ENCODE peak calls at places on chromosomes 13 and 19, in eight cellular contexts. M, V, I, F, G, H, E and S are unnamed samples.

GRCh38 chr19:49553451-49554271 is 25.9 kb downstream of the RCN3 start:
- DNase-seq in M (no peak), V (peak; percentile 44), I (peak; percentile 42), F (no peak), G (peak; percentile 92), H (peak; percentile 78), E (no peak), S (no peak)

GRCh38 chr19:11453468-11454341 is 18.3 kb downstream of the PRKCSH start:
- DNase-seq in M (no peak), V (no peak), I (no peak), F (no peak), G (no peak), H (no peak), E (no peak), S (no peak)

GRCh38 chr19:3132971-3133792 is 2.7 kb upstream of the GNA15 start:
- DNase-seq in M (peak; percentile 41), V (peak; percentile 29), I (peak; percentile 59), F (peak; percentile 68), G (no peak), H (peak; percentile 85), E (no peak), S (no peak)

GRCh38 chr13:56166864-56167263 is 973.9 kb upstream of the PRR20A start:
- DNase-seq in M (no peak), V (no peak), I (no peak), F (no peak), G (no peak), H (no peak), E (no peak), S (no peak)

GRCh38 chr13:107956889-107957288 is 258.4 kb downstream of the LIG4 start:
- DNase-seq in M (no peak), V (no peak), I (no peak), F (no peak), G (no peak), H (no peak), E (no peak), S (no peak)

GRCh38 chr13:100338265-100338664 is 249.4 kb downstream of the PCCA start:
- DNase-seq in M (no peak), V (no peak), I (no peak), F (no peak), G (no peak), H (no peak), E (no peak), S (no peak)

GRCh38 chr13:47723898-47724297 is 277.2 kb downstream of the SUCLA2 start:
- DNase-seq in M (no peak), V (no peak), I (no peak), F (no peak), G (no peak), H (no peak), E (no peak), S (no peak)

GRCh38 chr19:1365964-1366695 is 17.6 kb upstream of the NDUFS7 start:
- DNase-seq in M (no peak), V (no peak), I (no peak), F (no peak), G (no peak), H (no peak), E (no peak), S (no peak)

GRCh38 chr19:2806736-2807378 is 12.8 kb upstream of the ZNF554 start:
- DNase-seq in M (no peak), V (no peak), I (no peak), F (no peak), G (no peak), H (no peak), E (no peak), S (no peak)

GRCh38 chr13:82713681-82714405 is 1168.4 kb downstream of the SLITRK1 start:
- DNase-seq in M (no peak), V (peak; percentile 8), I (no peak), F (no peak), G (peak; percentile 34), H (peak; percentile 66), E (no peak), S (no peak)

GRCh38 chr13:36074659-36075058 is 56.5 kb downstream of the DCLK1 start:
- DNase-seq in M (no peak), V (peak; percentile 30), I (no peak), F (no peak), G (no peak), H (no peak), E (no peak), S (no peak)

GRCh38 chr13:113060557-113061270 is 44.9 kb upstream of the F7 start:
- DNase-seq in M (no peak), V (no peak), I (no peak), F (no peak), G (no peak), H (no peak), E (no peak), S (no peak)

GRCh38 chr19:50509366-50509765 is 1.6 kb downstream of the JOSD2 start:
- DNase-seq in M (no peak), V (no peak), I (no peak), F (no peak), G (no peak), H (no peak), E (no peak), S (no peak)

GRCh38 chr13:35711909-35712308 is 235.4 kb upstream of the MAB21L1 start:
- DNase-seq in M (no peak), V (no peak), I (no peak), F (no peak), G (no peak), H (no peak), E (no peak), S (no peak)

GRCh38 chr19:12639901-12640613 is 26.5 kb downstream of the MAN2B1 start:
- DNase-seq in M (peak; percentile 75), V (peak; percentile 83), I (peak; percentile 83), F (peak; percentile 91), G (peak; percentile 50), H (peak; percentile 92), E (peak; percentile 84), S (peak; percentile 73)

GRCh38 chr13:39035204-39035603 is 2.7 kb downstream of the PROSER1 start:
- DNase-seq in M (no peak), V (no peak), I (no peak), F (no peak), G (no peak), H (no peak), E (no peak), S (no peak)

GRCh38 chr19:41189425-41190065 is 3.5 kb upstream of the CYP2S1 start:
- DNase-seq in M (no peak), V (peak; percentile 23), I (no peak), F (no peak), G (no peak), H (peak; percentile 26), E (no peak), S (peak; percentile 42)

GRCh38 chr19:55247621-55248099 is 11.2 kb downstream of the PPP6R1 start:
- DNase-seq in M (no peak), V (peak; percentile 79), I (no peak), F (no peak), G (peak; percentile 85), H (peak; percentile 67), E (no peak), S (no peak)

GRCh38 chr13:30121666-30122065 is 185.7 kb downstream of the KATNAL1 start:
- DNase-seq in M (no peak), V (no peak), I (no peak), F (no peak), G (no peak), H (no peak), E (no peak), S (no peak)

GRCh38 chr19:48321622-48322591 is 3.4 kb upstream of the EMP3 start:
- DNase-seq in M (peak; percentile 99), V (peak; percentile 100), I (peak; percentile 100), F (peak; percentile 99), G (peak; percentile 99), H (peak; percentile 100), E (peak; percentile 99), S (peak; percentile 99)
- TF ChIP-seq CTCF in M (no peak), V (no peak), I (no peak), F (no peak), G (no peak), H (no peak), E (no peak), S (no peak)

GRCh38 chr19:6412111-6412999 is 12.3 kb downstream of the KHSRP start:
- DNase-seq in M (no peak), V (peak; percentile 27), I (peak; percentile 42), F (no peak), G (no peak), H (peak; percentile 28), E (no peak), S (peak; percentile 64)

GRCh38 chr19:6414793-6415591 is 9.6 kb downstream of the KHSRP start:
- DNase-seq in M (no peak), V (no peak), I (no peak), F (no peak), G (no peak), H (no peak), E (no peak), S (no peak)

GRCh38 chr19:6413291-6413690 is 11.3 kb downstream of the KHSRP start:
- DNase-seq in M (no peak), V (no peak), I (no peak), F (no peak), G (no peak), H (no peak), E (no peak), S (no peak)

GRCh38 chr19:6415592-6416190 is 8.9 kb downstream of the KHSRP start:
- DNase-seq in M (no peak), V (no peak), I (no peak), F (no peak), G (no peak), H (no peak), E (no peak), S (no peak)

GRCh38 chr19:6414033-6414643 is 10.5 kb downstream of the KHSRP start:
- DNase-seq in M (no peak), V (no peak), I (no peak), F (no peak), G (no peak), H (no peak), E (no peak), S (no peak)
- TF ChIP-seq CTCF in M (no peak), V (no peak), I (no peak), F (no peak), G (no peak), H (no peak), E (no peak), S (no peak)

GRCh38 chr19:33953023-33953422 is 156.4 kb downstream of the KCTD15 start:
- DNase-seq in M (no peak), V (no peak), I (no peak), F (no peak), G (no peak), H (no peak), E (peak; percentile 16), S (no peak)
- TF ChIP-seq CTCF in M (no peak), V (no peak), I (no peak), F (no peak), G (no peak), H (no peak), E (no peak), S (no peak)

GRCh38 chr13:104320446-104320845 is 1254.2 kb upstream of the SLC10A2 start:
- DNase-seq in M (no peak), V (peak; percentile 52), I (no peak), F (no peak), G (no peak), H (no peak), E (no peak), S (no peak)

GRCh38 chr13:104321756-104322155 is 1255.5 kb upstream of the SLC10A2 start:
- DNase-seq in M (no peak), V (no peak), I (no peak), F (no peak), G (no peak), H (no peak), E (no peak), S (no peak)

GRCh38 chr13:104315606-104316005 is 1249.4 kb upstream of the SLC10A2 start:
- DNase-seq in M (no peak), V (peak; percentile 90), I (no peak), F (no peak), G (peak; percentile 84), H (peak; percentile 84), E (no peak), S (no peak)

GRCh38 chr13:104314926-104315535 is 1248.8 kb upstream of the SLC10A2 start:
- DNase-seq in M (no peak), V (no peak), I (no peak), F (no peak), G (peak; percentile 28), H (peak; percentile 11), E (no peak), S (no peak)

GRCh38 chr13:104318121-104318520 is 1251.9 kb upstream of the SLC10A2 start:
- DNase-seq in M (no peak), V (peak; percentile 69), I (no peak), F (no peak), G (peak; percentile 34), H (peak; percentile 48), E (no peak), S (no peak)
- TF ChIP-seq CTCF in M (no peak), V (peak; percentile 54), I (no peak), F (no peak), G (peak; percentile 30), H (peak; percentile 38), E (no peak), S (no peak)